ENCODE peak calls at places on chromosomes 6 and 20, in ten cellular contexts. One of them, this sample, is unnamed.
A peak's percentile ranks its signal among the peaks of the same experiment; 100 is the strongest.

GRCh38 chr6:101344885-101345284 is 48.6 kb upstream of the GRIK2 start:
- DNase-seq in kidney glomerular epithelial cell: no peak
- DNase-seq in heart right ventricle: no peak
- DNase-seq in NCI-H1694: no peak
- DNase-seq in fibroblast of lung: no peak
- DNase-seq in cardiac muscle cell: no peak
- DNase-seq in mucosa of descending colon: no peak
- DNase-seq in stimulated activated CD4-positive, alpha-beta T cell treated with anti-CD3 and anti-CD28 coated beads, Interleukin-12 subunit alpha, Interleukin-12 subunit beta, amount 100 ng/mL, for 24 hours: no peak
- DNase-seq in SK-N-SH: no peak
- DNase-seq in transverse colon: no peak
- DNase-seq in this sample: no peak

GRCh38 chr6:34151321-34152041 is 5.6 kb upstream of the GRM4 start:
- DNase-seq in kidney glomerular epithelial cell: no peak
- DNase-seq in heart right ventricle: no peak
- DNase-seq in NCI-H1694: no peak
- DNase-seq in fibroblast of lung: no peak
- DNase-seq in cardiac muscle cell: no peak
- DNase-seq in mucosa of descending colon: no peak
- DNase-seq in stimulated activated CD4-positive, alpha-beta T cell treated with anti-CD3 and anti-CD28 coated beads, Interleukin-12 subunit alpha, Interleukin-12 subunit beta, amount 100 ng/mL, for 24 hours: no peak
- DNase-seq in SK-N-SH: peak; percentile 45
- DNase-seq in transverse colon: no peak
- DNase-seq in this sample: no peak

GRCh38 chr6:87721311-87721710 is 19.3 kb upstream of the AKIRIN2 start:
- DNase-seq in kidney glomerular epithelial cell: no peak
- DNase-seq in heart right ventricle: no peak
- DNase-seq in NCI-H1694: no peak
- DNase-seq in fibroblast of lung: no peak
- DNase-seq in cardiac muscle cell: no peak
- DNase-seq in mucosa of descending colon: no peak
- DNase-seq in stimulated activated CD4-positive, alpha-beta T cell treated with anti-CD3 and anti-CD28 coated beads, Interleukin-12 subunit alpha, Interleukin-12 subunit beta, amount 100 ng/mL, for 24 hours: no peak
- DNase-seq in SK-N-SH: no peak
- DNase-seq in transverse colon: no peak
- DNase-seq in this sample: no peak

GRCh38 chr20:63737940-63738686 is 1.5 kb upstream of the SLC2A4RG start:
- DNase-seq in kidney glomerular epithelial cell: no peak
- DNase-seq in heart right ventricle: no peak
- DNase-seq in NCI-H1694: no peak
- DNase-seq in fibroblast of lung: no peak
- DNase-seq in cardiac muscle cell: no peak
- DNase-seq in mucosa of descending colon: peak; percentile 43
- DNase-seq in stimulated activated CD4-positive, alpha-beta T cell treated with anti-CD3 and anti-CD28 coated beads, Interleukin-12 subunit alpha, Interleukin-12 subunit beta, amount 100 ng/mL, for 24 hours: no peak
- DNase-seq in SK-N-SH: no peak
- DNase-seq in transverse colon: peak; percentile 52
- DNase-seq in this sample: no peak

GRCh38 chr6:31308050-31308844 is 36.4 kb upstream of the HLA-C start:
- DNase-seq in kidney glomerular epithelial cell: no peak
- DNase-seq in heart right ventricle: peak; percentile 23
- DNase-seq in NCI-H1694: no peak
- DNase-seq in fibroblast of lung: no peak
- DNase-seq in cardiac muscle cell: no peak
- DNase-seq in mucosa of descending colon: no peak
- DNase-seq in stimulated activated CD4-positive, alpha-beta T cell treated with anti-CD3 and anti-CD28 coated beads, Interleukin-12 subunit alpha, Interleukin-12 subunit beta, amount 100 ng/mL, for 24 hours: peak; percentile 24
- DNase-seq in SK-N-SH: no peak
- DNase-seq in transverse colon: peak; percentile 73
- DNase-seq in this sample: no peak

GRCh38 chr20:15814903-15815302 is 758.3 kb downstream of the KIF16B start:
- DNase-seq in kidney glomerular epithelial cell: peak; percentile 23
- DNase-seq in heart right ventricle: no peak
- DNase-seq in NCI-H1694: no peak
- DNase-seq in fibroblast of lung: no peak
- DNase-seq in cardiac muscle cell: no peak
- DNase-seq in mucosa of descending colon: no peak
- DNase-seq in stimulated activated CD4-positive, alpha-beta T cell treated with anti-CD3 and anti-CD28 coated beads, Interleukin-12 subunit alpha, Interleukin-12 subunit beta, amount 100 ng/mL, for 24 hours: no peak
- DNase-seq in SK-N-SH: no peak
- DNase-seq in transverse colon: no peak
- DNase-seq in this sample: peak; percentile 87

GRCh38 chr20:58558483-58559367 is 43.5 kb upstream of the APCDD1L start:
- DNase-seq in kidney glomerular epithelial cell: no peak
- DNase-seq in heart right ventricle: no peak
- DNase-seq in NCI-H1694: no peak
- DNase-seq in fibroblast of lung: no peak
- DNase-seq in cardiac muscle cell: no peak
- DNase-seq in mucosa of descending colon: no peak
- DNase-seq in stimulated activated CD4-positive, alpha-beta T cell treated with anti-CD3 and anti-CD28 coated beads, Interleukin-12 subunit alpha, Interleukin-12 subunit beta, amount 100 ng/mL, for 24 hours: no peak
- DNase-seq in SK-N-SH: no peak
- DNase-seq in transverse colon: no peak
- DNase-seq in this sample: no peak

GRCh38 chr20:17722493-17723300 is 22.9 kb downstream of the BANF2 start:
- DNase-seq in kidney glomerular epithelial cell: no peak
- DNase-seq in heart right ventricle: no peak
- DNase-seq in NCI-H1694: no peak
- DNase-seq in fibroblast of lung: no peak
- DNase-seq in cardiac muscle cell: no peak
- DNase-seq in mucosa of descending colon: no peak
- DNase-seq in stimulated activated CD4-positive, alpha-beta T cell treated with anti-CD3 and anti-CD28 coated beads, Interleukin-12 subunit alpha, Interleukin-12 subunit beta, amount 100 ng/mL, for 24 hours: no peak
- DNase-seq in SK-N-SH: no peak
- DNase-seq in transverse colon: no peak
- DNase-seq in this sample: no peak

GRCh38 chr20:36653456-36653855 is 7.5 kb upstream of the SLA2 start:
- DNase-seq in kidney glomerular epithelial cell: no peak
- DNase-seq in heart right ventricle: no peak
- DNase-seq in NCI-H1694: no peak
- DNase-seq in fibroblast of lung: no peak
- DNase-seq in cardiac muscle cell: no peak
- DNase-seq in mucosa of descending colon: no peak
- DNase-seq in stimulated activated CD4-positive, alpha-beta T cell treated with anti-CD3 and anti-CD28 coated beads, Interleukin-12 subunit alpha, Interleukin-12 subunit beta, amount 100 ng/mL, for 24 hours: no peak
- DNase-seq in SK-N-SH: no peak
- DNase-seq in transverse colon: no peak
- DNase-seq in this sample: no peak

GRCh38 chr6:118198746-118199145 is 291.7 kb downstream of the SLC35F1 start:
- DNase-seq in kidney glomerular epithelial cell: no peak
- DNase-seq in heart right ventricle: no peak
- DNase-seq in NCI-H1694: no peak
- DNase-seq in fibroblast of lung: peak; percentile 66
- DNase-seq in cardiac muscle cell: peak; percentile 28
- DNase-seq in mucosa of descending colon: no peak
- DNase-seq in stimulated activated CD4-positive, alpha-beta T cell treated with anti-CD3 and anti-CD28 coated beads, Interleukin-12 subunit alpha, Interleukin-12 subunit beta, amount 100 ng/mL, for 24 hours: no peak
- DNase-seq in SK-N-SH: no peak
- DNase-seq in transverse colon: no peak
- DNase-seq in this sample: no peak

GRCh38 chr6:169799474-169799926 is 48.1 kb downstream of the ERMARD start:
- DNase-seq in kidney glomerular epithelial cell: no peak
- DNase-seq in heart right ventricle: no peak
- DNase-seq in NCI-H1694: no peak
- DNase-seq in fibroblast of lung: no peak
- DNase-seq in cardiac muscle cell: no peak
- DNase-seq in mucosa of descending colon: no peak
- DNase-seq in stimulated activated CD4-positive, alpha-beta T cell treated with anti-CD3 and anti-CD28 coated beads, Interleukin-12 subunit alpha, Interleukin-12 subunit beta, amount 100 ng/mL, for 24 hours: no peak
- DNase-seq in SK-N-SH: no peak
- DNase-seq in transverse colon: no peak
- DNase-seq in this sample: no peak

GRCh38 chr6:35686873-35687557 is 1.7 kb downstream of the FKBP5 start:
- DNase-seq in kidney glomerular epithelial cell: peak; percentile 37
- DNase-seq in heart right ventricle: no peak
- DNase-seq in NCI-H1694: no peak
- DNase-seq in fibroblast of lung: no peak
- DNase-seq in cardiac muscle cell: no peak
- DNase-seq in mucosa of descending colon: no peak
- DNase-seq in stimulated activated CD4-positive, alpha-beta T cell treated with anti-CD3 and anti-CD28 coated beads, Interleukin-12 subunit alpha, Interleukin-12 subunit beta, amount 100 ng/mL, for 24 hours: no peak
- DNase-seq in SK-N-SH: no peak
- DNase-seq in transverse colon: no peak
- DNase-seq in this sample: no peak

GRCh38 chr6:84027340-84028183 is 6.0 kb upstream of the MRAP2 start:
- DNase-seq in kidney glomerular epithelial cell: peak; percentile 12
- DNase-seq in heart right ventricle: no peak
- DNase-seq in NCI-H1694: peak; percentile 93
- DNase-seq in fibroblast of lung: no peak
- DNase-seq in cardiac muscle cell: peak; percentile 30
- DNase-seq in mucosa of descending colon: peak; percentile 62
- DNase-seq in stimulated activated CD4-positive, alpha-beta T cell treated with anti-CD3 and anti-CD28 coated beads, Interleukin-12 subunit alpha, Interleukin-12 subunit beta, amount 100 ng/mL, for 24 hours: no peak
- DNase-seq in SK-N-SH: peak; percentile 71
- DNase-seq in transverse colon: peak; percentile 55
- DNase-seq in this sample: peak; percentile 33

GRCh38 chr6:119182875-119183274 is 104.4 kb upstream of the FAM184A start:
- DNase-seq in kidney glomerular epithelial cell: no peak
- DNase-seq in heart right ventricle: no peak
- DNase-seq in NCI-H1694: no peak
- DNase-seq in fibroblast of lung: no peak
- DNase-seq in cardiac muscle cell: no peak
- DNase-seq in mucosa of descending colon: no peak
- DNase-seq in stimulated activated CD4-positive, alpha-beta T cell treated with anti-CD3 and anti-CD28 coated beads, Interleukin-12 subunit alpha, Interleukin-12 subunit beta, amount 100 ng/mL, for 24 hours: no peak
- DNase-seq in SK-N-SH: no peak
- DNase-seq in transverse colon: no peak
- DNase-seq in this sample: no peak

GRCh38 chr20:3786665-3787639 is at the start of gene CENPB:
- DNase-seq in kidney glomerular epithelial cell: peak; percentile 50
- DNase-seq in heart right ventricle: peak; percentile 94
- DNase-seq in NCI-H1694: peak; percentile 71
- DNase-seq in fibroblast of lung: peak; percentile 81
- DNase-seq in cardiac muscle cell: peak; percentile 89
- DNase-seq in mucosa of descending colon: peak; percentile 93
- DNase-seq in stimulated activated CD4-positive, alpha-beta T cell treated with anti-CD3 and anti-CD28 coated beads, Interleukin-12 subunit alpha, Interleukin-12 subunit beta, amount 100 ng/mL, for 24 hours: peak; percentile 73
- DNase-seq in SK-N-SH: peak; percentile 98
- DNase-seq in transverse colon: peak; percentile 94
- DNase-seq in this sample: peak; percentile 59

GRCh38 chr6:36853325-36853724 is 14.1 kb upstream of the CPNE5 start:
- DNase-seq in kidney glomerular epithelial cell: peak; percentile 42
- DNase-seq in heart right ventricle: no peak
- DNase-seq in NCI-H1694: no peak
- DNase-seq in fibroblast of lung: peak; percentile 93
- DNase-seq in cardiac muscle cell: peak; percentile 94
- DNase-seq in mucosa of descending colon: peak; percentile 29
- DNase-seq in stimulated activated CD4-positive, alpha-beta T cell treated with anti-CD3 and anti-CD28 coated beads, Interleukin-12 subunit alpha, Interleukin-12 subunit beta, amount 100 ng/mL, for 24 hours: no peak
- DNase-seq in SK-N-SH: no peak
- DNase-seq in transverse colon: no peak
- DNase-seq in this sample: peak; percentile 96

GRCh38 chr6:43368517-43369160 is 808 bp downstream of the ZNF318 start:
- DNase-seq in kidney glomerular epithelial cell: no peak
- DNase-seq in heart right ventricle: peak; percentile 53
- DNase-seq in NCI-H1694: peak; percentile 9
- DNase-seq in fibroblast of lung: peak; percentile 37
- DNase-seq in cardiac muscle cell: peak; percentile 55
- DNase-seq in mucosa of descending colon: peak; percentile 45
- DNase-seq in stimulated activated CD4-positive, alpha-beta T cell treated with anti-CD3 and anti-CD28 coated beads, Interleukin-12 subunit alpha, Interleukin-12 subunit beta, amount 100 ng/mL, for 24 hours: no peak
- DNase-seq in SK-N-SH: peak; percentile 74
- DNase-seq in transverse colon: peak; percentile 50
- DNase-seq in this sample: no peak

GRCh38 chr6:53926505-53926904 is 131.7 kb downstream of the LRRC1 start:
- DNase-seq in kidney glomerular epithelial cell: peak; percentile 47
- DNase-seq in heart right ventricle: no peak
- DNase-seq in NCI-H1694: no peak
- DNase-seq in fibroblast of lung: no peak
- DNase-seq in cardiac muscle cell: peak; percentile 27
- DNase-seq in mucosa of descending colon: no peak
- DNase-seq in stimulated activated CD4-positive, alpha-beta T cell treated with anti-CD3 and anti-CD28 coated beads, Interleukin-12 subunit alpha, Interleukin-12 subunit beta, amount 100 ng/mL, for 24 hours: no peak
- DNase-seq in SK-N-SH: no peak
- DNase-seq in transverse colon: no peak
- DNase-seq in this sample: peak; percentile 88

GRCh38 chr20:49562341-49563014 is 5.5 kb downstream of the PTGIS start:
- DNase-seq in kidney glomerular epithelial cell: peak; percentile 57
- DNase-seq in heart right ventricle: peak; percentile 75
- DNase-seq in NCI-H1694: no peak
- DNase-seq in fibroblast of lung: peak; percentile 65
- DNase-seq in cardiac muscle cell: peak; percentile 91
- DNase-seq in mucosa of descending colon: peak; percentile 23
- DNase-seq in stimulated activated CD4-positive, alpha-beta T cell treated with anti-CD3 and anti-CD28 coated beads, Interleukin-12 subunit alpha, Interleukin-12 subunit beta, amount 100 ng/mL, for 24 hours: no peak
- DNase-seq in SK-N-SH: no peak
- DNase-seq in transverse colon: peak; percentile 43
- DNase-seq in this sample: peak; percentile 86

GRCh38 chr20:31595654-31596411 is 9.3 kb upstream of the ID1 start:
- DNase-seq in kidney glomerular epithelial cell: peak; percentile 13
- DNase-seq in heart right ventricle: peak; percentile 87
- DNase-seq in NCI-H1694: no peak
- DNase-seq in fibroblast of lung: peak; percentile 99
- DNase-seq in cardiac muscle cell: peak; percentile 97
- DNase-seq in mucosa of descending colon: peak; percentile 89
- DNase-seq in stimulated activated CD4-positive, alpha-beta T cell treated with anti-CD3 and anti-CD28 coated beads, Interleukin-12 subunit alpha, Interleukin-12 subunit beta, amount 100 ng/mL, for 24 hours: no peak
- DNase-seq in SK-N-SH: peak; percentile 90
- DNase-seq in transverse colon: peak; percentile 86
- DNase-seq in this sample: peak; percentile 60

GRCh38 chr20:17616480-17617211 is 46.8 kb downstream of the DSTN start:
- DNase-seq in kidney glomerular epithelial cell: no peak
- DNase-seq in heart right ventricle: no peak
- DNase-seq in NCI-H1694: no peak
- DNase-seq in fibroblast of lung: no peak
- DNase-seq in cardiac muscle cell: no peak
- DNase-seq in mucosa of descending colon: no peak
- DNase-seq in stimulated activated CD4-positive, alpha-beta T cell treated with anti-CD3 and anti-CD28 coated beads, Interleukin-12 subunit alpha, Interleukin-12 subunit beta, amount 100 ng/mL, for 24 hours: no peak
- DNase-seq in SK-N-SH: peak; percentile 5
- DNase-seq in transverse colon: peak; percentile 5
- DNase-seq in this sample: no peak

GRCh38 chr6:130752292-130752691 is 74.9 kb upstream of the SMLR1 start:
- DNase-seq in kidney glomerular epithelial cell: no peak
- DNase-seq in heart right ventricle: no peak
- DNase-seq in NCI-H1694: no peak
- DNase-seq in fibroblast of lung: peak; percentile 42
- DNase-seq in cardiac muscle cell: no peak
- DNase-seq in mucosa of descending colon: no peak
- DNase-seq in stimulated activated CD4-positive, alpha-beta T cell treated with anti-CD3 and anti-CD28 coated beads, Interleukin-12 subunit alpha, Interleukin-12 subunit beta, amount 100 ng/mL, for 24 hours: no peak
- DNase-seq in SK-N-SH: no peak
- DNase-seq in transverse colon: no peak
- DNase-seq in this sample: no peak

GRCh38 chr6:112286010-112286409 is 31.6 kb upstream of the LAMA4 start:
- DNase-seq in kidney glomerular epithelial cell: no peak
- DNase-seq in heart right ventricle: no peak
- DNase-seq in NCI-H1694: no peak
- DNase-seq in fibroblast of lung: no peak
- DNase-seq in cardiac muscle cell: no peak
- DNase-seq in mucosa of descending colon: peak; percentile 17
- DNase-seq in stimulated activated CD4-positive, alpha-beta T cell treated with anti-CD3 and anti-CD28 coated beads, Interleukin-12 subunit alpha, Interleukin-12 subunit beta, amount 100 ng/mL, for 24 hours: no peak
- DNase-seq in SK-N-SH: peak; percentile 61
- DNase-seq in transverse colon: no peak
- DNase-seq in this sample: no peak

GRCh38 chr20:25014816-25015215 is 22.3 kb upstream of the APMAP start:
- DNase-seq in kidney glomerular epithelial cell: no peak
- DNase-seq in heart right ventricle: no peak
- DNase-seq in NCI-H1694: no peak
- DNase-seq in fibroblast of lung: no peak
- DNase-seq in cardiac muscle cell: no peak
- DNase-seq in mucosa of descending colon: no peak
- DNase-seq in stimulated activated CD4-positive, alpha-beta T cell treated with anti-CD3 and anti-CD28 coated beads, Interleukin-12 subunit alpha, Interleukin-12 subunit beta, amount 100 ng/mL, for 24 hours: no peak
- DNase-seq in SK-N-SH: no peak
- DNase-seq in transverse colon: peak; percentile 37
- DNase-seq in this sample: no peak

GRCh38 chr6:157265630-157266029 is 57.7 kb downstream of the TMEM242 start:
- DNase-seq in kidney glomerular epithelial cell: no peak
- DNase-seq in heart right ventricle: no peak
- DNase-seq in NCI-H1694: no peak
- DNase-seq in fibroblast of lung: no peak
- DNase-seq in cardiac muscle cell: no peak
- DNase-seq in mucosa of descending colon: no peak
- DNase-seq in stimulated activated CD4-positive, alpha-beta T cell treated with anti-CD3 and anti-CD28 coated beads, Interleukin-12 subunit alpha, Interleukin-12 subunit beta, amount 100 ng/mL, for 24 hours: no peak
- DNase-seq in SK-N-SH: no peak
- DNase-seq in transverse colon: no peak
- DNase-seq in this sample: peak; percentile 28

GRCh38 chr20:50308513-50309279 is 118.1 kb downstream of the CEBPB start:
- DNase-seq in kidney glomerular epithelial cell: peak; percentile 86
- DNase-seq in heart right ventricle: peak; percentile 89
- DNase-seq in NCI-H1694: no peak
- DNase-seq in fibroblast of lung: peak; percentile 100
- DNase-seq in cardiac muscle cell: peak; percentile 99
- DNase-seq in mucosa of descending colon: peak; percentile 67
- DNase-seq in stimulated activated CD4-positive, alpha-beta T cell treated with anti-CD3 and anti-CD28 coated beads, Interleukin-12 subunit alpha, Interleukin-12 subunit beta, amount 100 ng/mL, for 24 hours: no peak
- DNase-seq in SK-N-SH: peak; percentile 94
- DNase-seq in transverse colon: peak; percentile 78
- DNase-seq in this sample: peak; percentile 76

GRCh38 chr20:14312001-14312400 is 25.4 kb downstream of the FLRT3 start:
- DNase-seq in kidney glomerular epithelial cell: no peak
- DNase-seq in heart right ventricle: no peak
- DNase-seq in NCI-H1694: no peak
- DNase-seq in fibroblast of lung: no peak
- DNase-seq in cardiac muscle cell: no peak
- DNase-seq in mucosa of descending colon: no peak
- DNase-seq in stimulated activated CD4-positive, alpha-beta T cell treated with anti-CD3 and anti-CD28 coated beads, Interleukin-12 subunit alpha, Interleukin-12 subunit beta, amount 100 ng/mL, for 24 hours: no peak
- DNase-seq in SK-N-SH: no peak
- DNase-seq in transverse colon: no peak
- DNase-seq in this sample: no peak

GRCh38 chr6:34070315-34071110 is 75.4 kb downstream of the GRM4 start:
- DNase-seq in kidney glomerular epithelial cell: no peak
- DNase-seq in heart right ventricle: no peak
- DNase-seq in NCI-H1694: no peak
- DNase-seq in fibroblast of lung: no peak
- DNase-seq in cardiac muscle cell: peak; percentile 8
- DNase-seq in mucosa of descending colon: no peak
- DNase-seq in stimulated activated CD4-positive, alpha-beta T cell treated with anti-CD3 and anti-CD28 coated beads, Interleukin-12 subunit alpha, Interleukin-12 subunit beta, amount 100 ng/mL, for 24 hours: no peak
- DNase-seq in SK-N-SH: no peak
- DNase-seq in transverse colon: no peak
- DNase-seq in this sample: no peak

This sample was measured in PC-9.